ENCODE peak calls at places on chromosomes 5 and 9, in ten cellular contexts. One of them, this sample, is unnamed.
A peak's percentile ranks its signal among the peaks of the same experiment; 100 is the strongest.

GRCh38 chr5:127302509-127302908 is 11.9 kb downstream of the MEGF10 start:
- DNase-seq in globus pallidus: no peak
- DNase-seq in NCI-H774: no peak
- DNase-seq in Peyer's patch: no peak
- DNase-seq in iris pigment epithelial cell: no peak
- DNase-seq in T-helper 1 cell: no peak
- DNase-seq in uterus: no peak
- DNase-seq in kidney glomerular epithelial cell: no peak
- DNase-seq in T-cell: no peak
- DNase-seq in germinal center: no peak
- DNase-seq in this sample: no peak

GRCh38 chr5:141639357-141640050 is 2.7 kb downstream of the RELL2 start:
- DNase-seq in globus pallidus: no peak
- DNase-seq in NCI-H774: no peak
- DNase-seq in Peyer's patch: no peak
- DNase-seq in iris pigment epithelial cell: no peak
- DNase-seq in T-helper 1 cell: no peak
- DNase-seq in uterus: no peak
- DNase-seq in kidney glomerular epithelial cell: no peak
- DNase-seq in T-cell: no peak
- DNase-seq in germinal center: no peak
- DNase-seq in this sample: no peak

GRCh38 chr9:37471942-37472679 is 6.9 kb upstream of the ZBTB5 start:
- DNase-seq in globus pallidus: no peak
- DNase-seq in NCI-H774: no peak
- DNase-seq in Peyer's patch: no peak
- DNase-seq in iris pigment epithelial cell: peak; percentile 84
- DNase-seq in T-helper 1 cell: no peak
- DNase-seq in uterus: no peak
- DNase-seq in kidney glomerular epithelial cell: peak; percentile 99
- DNase-seq in T-cell: no peak
- DNase-seq in germinal center: no peak
- DNase-seq in this sample: no peak

GRCh38 chr9:124721109-124721850 is 49.8 kb downstream of the NR6A1 start:
- DNase-seq in globus pallidus: no peak
- DNase-seq in NCI-H774: no peak
- DNase-seq in Peyer's patch: no peak
- DNase-seq in iris pigment epithelial cell: peak; percentile 79
- DNase-seq in T-helper 1 cell: no peak
- DNase-seq in uterus: no peak
- DNase-seq in kidney glomerular epithelial cell: no peak
- DNase-seq in T-cell: no peak
- DNase-seq in germinal center: no peak
- DNase-seq in this sample: no peak

GRCh38 chr5:107514305-107514704 is 156.4 kb downstream of the EFNA5 start:
- DNase-seq in globus pallidus: no peak
- DNase-seq in NCI-H774: no peak
- DNase-seq in Peyer's patch: no peak
- DNase-seq in iris pigment epithelial cell: peak; percentile 36
- DNase-seq in T-helper 1 cell: no peak
- DNase-seq in uterus: no peak
- DNase-seq in kidney glomerular epithelial cell: peak; percentile 83
- DNase-seq in T-cell: no peak
- DNase-seq in germinal center: no peak
- DNase-seq in this sample: no peak

GRCh38 chr9:70557665-70558419 is 143.4 kb upstream of the KLF9 start:
- DNase-seq in globus pallidus: peak; percentile 31
- DNase-seq in NCI-H774: no peak
- DNase-seq in Peyer's patch: no peak
- DNase-seq in iris pigment epithelial cell: no peak
- DNase-seq in T-helper 1 cell: no peak
- DNase-seq in uterus: no peak
- DNase-seq in kidney glomerular epithelial cell: no peak
- DNase-seq in T-cell: no peak
- DNase-seq in germinal center: no peak
- DNase-seq in this sample: no peak

GRCh38 chr5:172868924-172869565 is 35.0 kb downstream of the ERGIC1 start:
- DNase-seq in globus pallidus: peak; percentile 80
- DNase-seq in NCI-H774: no peak
- DNase-seq in Peyer's patch: no peak
- DNase-seq in iris pigment epithelial cell: peak; percentile 94
- DNase-seq in T-helper 1 cell: no peak
- DNase-seq in uterus: peak; percentile 91
- DNase-seq in kidney glomerular epithelial cell: peak; percentile 86
- DNase-seq in T-cell: no peak
- DNase-seq in germinal center: no peak
- DNase-seq in this sample: no peak

GRCh38 chr5:177308740-177309139 is 3.0 kb downstream of the MXD3 start:
- DNase-seq in globus pallidus: no peak
- DNase-seq in NCI-H774: no peak
- DNase-seq in Peyer's patch: no peak
- DNase-seq in iris pigment epithelial cell: no peak
- DNase-seq in T-helper 1 cell: no peak
- DNase-seq in uterus: no peak
- DNase-seq in kidney glomerular epithelial cell: no peak
- DNase-seq in T-cell: no peak
- DNase-seq in germinal center: no peak
- DNase-seq in this sample: no peak

GRCh38 chr9:25562101-25562500 is 116.1 kb downstream of the TUSC1 start:
- DNase-seq in globus pallidus: no peak
- DNase-seq in NCI-H774: no peak
- DNase-seq in Peyer's patch: no peak
- DNase-seq in iris pigment epithelial cell: no peak
- DNase-seq in T-helper 1 cell: no peak
- DNase-seq in uterus: no peak
- DNase-seq in kidney glomerular epithelial cell: no peak
- DNase-seq in T-cell: no peak
- DNase-seq in germinal center: no peak
- DNase-seq in this sample: no peak

GRCh38 chr5:63125862-63126261 is 547.2 kb downstream of the LRRC70 start:
- DNase-seq in globus pallidus: no peak
- DNase-seq in NCI-H774: no peak
- DNase-seq in Peyer's patch: no peak
- DNase-seq in iris pigment epithelial cell: peak; percentile 64
- DNase-seq in T-helper 1 cell: no peak
- DNase-seq in uterus: no peak
- DNase-seq in kidney glomerular epithelial cell: peak; percentile 77
- DNase-seq in T-cell: no peak
- DNase-seq in germinal center: no peak
- DNase-seq in this sample: peak; percentile 4

GRCh38 chr5:175444060-175444904 is at the start of gene DRD1:
- DNase-seq in globus pallidus: no peak
- DNase-seq in NCI-H774: peak; percentile 55
- DNase-seq in Peyer's patch: no peak
- DNase-seq in iris pigment epithelial cell: peak; percentile 25
- DNase-seq in T-helper 1 cell: peak; percentile 43
- DNase-seq in uterus: no peak
- DNase-seq in kidney glomerular epithelial cell: no peak
- DNase-seq in T-cell: peak; percentile 37
- DNase-seq in germinal center: peak; percentile 66
- DNase-seq in this sample: no peak

GRCh38 chr5:124718376-124718775 is 28.1 kb downstream of the ZNF608 start:
- DNase-seq in globus pallidus: peak; percentile 90
- DNase-seq in NCI-H774: no peak
- DNase-seq in Peyer's patch: no peak
- DNase-seq in iris pigment epithelial cell: no peak
- DNase-seq in T-helper 1 cell: no peak
- DNase-seq in uterus: no peak
- DNase-seq in kidney glomerular epithelial cell: no peak
- DNase-seq in T-cell: no peak
- DNase-seq in germinal center: no peak
- DNase-seq in this sample: no peak

GRCh38 chr5:167730121-167730520 is 561.3 kb upstream of the WWC1 start:
- DNase-seq in globus pallidus: no peak
- DNase-seq in NCI-H774: no peak
- DNase-seq in Peyer's patch: no peak
- DNase-seq in iris pigment epithelial cell: peak; percentile 97
- DNase-seq in T-helper 1 cell: no peak
- DNase-seq in uterus: no peak
- DNase-seq in kidney glomerular epithelial cell: peak; percentile 96
- DNase-seq in T-cell: no peak
- DNase-seq in germinal center: no peak
- DNase-seq in this sample: no peak

GRCh38 chr5:366541-367357 is 45.2 kb downstream of the AHRR start:
- DNase-seq in globus pallidus: no peak
- DNase-seq in NCI-H774: no peak
- DNase-seq in Peyer's patch: no peak
- DNase-seq in iris pigment epithelial cell: no peak
- DNase-seq in T-helper 1 cell: no peak
- DNase-seq in uterus: no peak
- DNase-seq in kidney glomerular epithelial cell: no peak
- DNase-seq in T-cell: no peak
- DNase-seq in germinal center: no peak
- DNase-seq in this sample: no peak

GRCh38 chr5:79962580-79963222 is 28.4 kb downstream of the MTX3 start:
- DNase-seq in globus pallidus: no peak
- DNase-seq in NCI-H774: no peak
- DNase-seq in Peyer's patch: no peak
- DNase-seq in iris pigment epithelial cell: peak; percentile 29
- DNase-seq in T-helper 1 cell: no peak
- DNase-seq in uterus: no peak
- DNase-seq in kidney glomerular epithelial cell: no peak
- DNase-seq in T-cell: no peak
- DNase-seq in germinal center: no peak
- DNase-seq in this sample: no peak

GRCh38 chr9:94913550-94913949 is 187.1 kb downstream of the AOPEP start:
- DNase-seq in globus pallidus: peak; percentile 90
- DNase-seq in NCI-H774: peak; percentile 54
- DNase-seq in Peyer's patch: no peak
- DNase-seq in iris pigment epithelial cell: no peak
- DNase-seq in T-helper 1 cell: no peak
- DNase-seq in uterus: no peak
- DNase-seq in kidney glomerular epithelial cell: no peak
- DNase-seq in T-cell: no peak
- DNase-seq in germinal center: no peak
- DNase-seq in this sample: no peak

GRCh38 chr5:95842955-95843544 is 20.5 kb upstream of the GLRX start:
- DNase-seq in globus pallidus: peak; percentile 63
- DNase-seq in NCI-H774: no peak
- DNase-seq in Peyer's patch: no peak
- DNase-seq in iris pigment epithelial cell: peak; percentile 95
- DNase-seq in T-helper 1 cell: peak; percentile 30
- DNase-seq in uterus: no peak
- DNase-seq in kidney glomerular epithelial cell: peak; percentile 28
- DNase-seq in T-cell: peak; percentile 40
- DNase-seq in germinal center: peak; percentile 53
- DNase-seq in this sample: no peak

GRCh38 chr9:137492464-137493162 is 33.5 kb upstream of the NSMF start:
- DNase-seq in globus pallidus: no peak
- DNase-seq in NCI-H774: peak; percentile 61
- DNase-seq in Peyer's patch: peak; percentile 63
- DNase-seq in iris pigment epithelial cell: no peak
- DNase-seq in T-helper 1 cell: no peak
- DNase-seq in uterus: no peak
- DNase-seq in kidney glomerular epithelial cell: no peak
- DNase-seq in T-cell: peak; percentile 4
- DNase-seq in germinal center: peak; percentile 61
- DNase-seq in this sample: no peak

GRCh38 chr9:137454506-137455360 is 4.4 kb downstream of the NSMF start:
- DNase-seq in globus pallidus: no peak
- DNase-seq in NCI-H774: no peak
- DNase-seq in Peyer's patch: peak; percentile 85
- DNase-seq in iris pigment epithelial cell: peak; percentile 27
- DNase-seq in T-helper 1 cell: no peak
- DNase-seq in uterus: peak; percentile 28
- DNase-seq in kidney glomerular epithelial cell: no peak
- DNase-seq in T-cell: no peak
- DNase-seq in germinal center: no peak
- DNase-seq in this sample: no peak

GRCh38 chr9:26245072-26245471 is 566.8 kb upstream of the TUSC1 start:
- DNase-seq in globus pallidus: no peak
- DNase-seq in NCI-H774: no peak
- DNase-seq in Peyer's patch: no peak
- DNase-seq in iris pigment epithelial cell: no peak
- DNase-seq in T-helper 1 cell: no peak
- DNase-seq in uterus: no peak
- DNase-seq in kidney glomerular epithelial cell: peak; percentile 91
- DNase-seq in T-cell: no peak
- DNase-seq in germinal center: no peak
- DNase-seq in this sample: no peak

GRCh38 chr5:56319281-56320242 is 86.4 kb upstream of the ANKRD55 start:
- DNase-seq in globus pallidus: no peak
- DNase-seq in NCI-H774: no peak
- DNase-seq in Peyer's patch: no peak
- DNase-seq in iris pigment epithelial cell: peak; percentile 58
- DNase-seq in T-helper 1 cell: no peak
- DNase-seq in uterus: peak; percentile 67
- DNase-seq in kidney glomerular epithelial cell: peak; percentile 10
- DNase-seq in T-cell: no peak
- DNase-seq in germinal center: no peak
- DNase-seq in this sample: peak; percentile 66

GRCh38 chr9:107755267-107755666 is 265.7 kb upstream of the KLF4 start:
- DNase-seq in globus pallidus: no peak
- DNase-seq in NCI-H774: no peak
- DNase-seq in Peyer's patch: no peak
- DNase-seq in iris pigment epithelial cell: peak; percentile 57
- DNase-seq in T-helper 1 cell: no peak
- DNase-seq in uterus: no peak
- DNase-seq in kidney glomerular epithelial cell: peak; percentile 58
- DNase-seq in T-cell: no peak
- DNase-seq in germinal center: no peak
- DNase-seq in this sample: no peak

GRCh38 chr5:180161420-180162303 is 47.3 kb downstream of the RASGEF1C start:
- DNase-seq in globus pallidus: peak; percentile 80
- DNase-seq in NCI-H774: peak; percentile 2
- DNase-seq in Peyer's patch: no peak
- DNase-seq in iris pigment epithelial cell: no peak
- DNase-seq in T-helper 1 cell: no peak
- DNase-seq in uterus: no peak
- DNase-seq in kidney glomerular epithelial cell: peak; percentile 1
- DNase-seq in T-cell: no peak
- DNase-seq in germinal center: no peak
- DNase-seq in this sample: peak; percentile 59

GRCh38 chr5:98795243-98795642 is 21.8 kb downstream of the RGMB start:
- DNase-seq in globus pallidus: no peak
- DNase-seq in NCI-H774: no peak
- DNase-seq in Peyer's patch: no peak
- DNase-seq in iris pigment epithelial cell: no peak
- DNase-seq in T-helper 1 cell: no peak
- DNase-seq in uterus: no peak
- DNase-seq in kidney glomerular epithelial cell: no peak
- DNase-seq in T-cell: no peak
- DNase-seq in germinal center: no peak
- DNase-seq in this sample: no peak

GRCh38 chr9:21789541-21790037 is 12.8 kb upstream of the MTAP start:
- DNase-seq in globus pallidus: peak; percentile 78
- DNase-seq in NCI-H774: peak; percentile 83
- DNase-seq in Peyer's patch: no peak
- DNase-seq in iris pigment epithelial cell: peak; percentile 93
- DNase-seq in T-helper 1 cell: peak; percentile 12
- DNase-seq in uterus: peak; percentile 29
- DNase-seq in kidney glomerular epithelial cell: peak; percentile 92
- DNase-seq in T-cell: peak; percentile 50
- DNase-seq in germinal center: peak; percentile 64
- DNase-seq in this sample: peak; percentile 64

GRCh38 chr9:115262477-115262876 is 144.5 kb upstream of the TNC start:
- DNase-seq in globus pallidus: no peak
- DNase-seq in NCI-H774: peak; percentile 97
- DNase-seq in Peyer's patch: peak; percentile 92
- DNase-seq in iris pigment epithelial cell: peak; percentile 47
- DNase-seq in T-helper 1 cell: no peak
- DNase-seq in uterus: peak; percentile 69
- DNase-seq in kidney glomerular epithelial cell: peak; percentile 94
- DNase-seq in T-cell: no peak
- DNase-seq in germinal center: no peak
- DNase-seq in this sample: peak; percentile 99

GRCh38 chr5:34736445-34737119 is 80.5 kb downstream of the RAI14 start:
- DNase-seq in globus pallidus: no peak
- DNase-seq in NCI-H774: no peak
- DNase-seq in Peyer's patch: no peak
- DNase-seq in iris pigment epithelial cell: peak; percentile 69
- DNase-seq in T-helper 1 cell: no peak
- DNase-seq in uterus: no peak
- DNase-seq in kidney glomerular epithelial cell: peak; percentile 59
- DNase-seq in T-cell: no peak
- DNase-seq in germinal center: no peak
- DNase-seq in this sample: no peak

GRCh38 chr5:157540124-157540523 is 35.5 kb downstream of the ADAM19 start:
- DNase-seq in globus pallidus: no peak
- DNase-seq in NCI-H774: no peak
- DNase-seq in Peyer's patch: no peak
- DNase-seq in iris pigment epithelial cell: peak; percentile 62
- DNase-seq in T-helper 1 cell: no peak
- DNase-seq in uterus: no peak
- DNase-seq in kidney glomerular epithelial cell: no peak
- DNase-seq in T-cell: no peak
- DNase-seq in germinal center: no peak
- DNase-seq in this sample: no peak